ENCODE peak calls at places on chromosomes 16 and 17, in eight cellular contexts. One of them, this sample, is unnamed.

GRCh38 chr17:48729335-48730239 is 1.0 kb upstream of the HOXB13 start:
- DNase-seq in NCI-H748 treated with DMSO at 0.1 percent for 48 hours: no peak
- DNase-seq in EH: no peak
- DNase-seq in PC-9: no peak
- DNase-seq in endothelial cell: no peak
- DNase-seq in hepatic stellate cell: no peak
- DNase-seq in kidney glomerular epithelial cell: no peak
- DNase-seq in activated CD4-positive, alpha-beta T cell treated with anti-CD3 and anti-CD28 coated beads for 48 hours: no peak
- DNase-seq in this sample: no peak

GRCh38 chr16:89354325-89354724 is 136.0 kb downstream of the ANKRD11 start:
- DNase-seq in EH: no peak
- DNase-seq in kidney glomerular epithelial cell: no peak
- DNase-seq in hepatic stellate cell: no peak
- DNase-seq in NCI-H748 treated with DMSO at 0.1 percent for 48 hours: no peak
- DNase-seq in activated CD4-positive, alpha-beta T cell treated with anti-CD3 and anti-CD28 coated beads for 48 hours: no peak
- DNase-seq in endothelial cell: no peak
- DNase-seq in PC-9: no peak
- DNase-seq in this sample: no peak

GRCh38 chr17:42598905-42599304 is 10.3 kb downstream of the RETREG3 start:
- DNase-seq in kidney glomerular epithelial cell: no peak
- DNase-seq in hepatic stellate cell: no peak
- DNase-seq in PC-9: no peak
- DNase-seq in EH: no peak
- DNase-seq in endothelial cell: no peak
- DNase-seq in activated CD4-positive, alpha-beta T cell treated with anti-CD3 and anti-CD28 coated beads for 48 hours: no peak
- DNase-seq in NCI-H748 treated with DMSO at 0.1 percent for 48 hours: no peak
- DNase-seq in this sample: no peak

GRCh38 chr16:85981826-85982562 is 83.0 kb downstream of the IRF8 start:
- DNase-seq in EH: no peak
- DNase-seq in activated CD4-positive, alpha-beta T cell treated with anti-CD3 and anti-CD28 coated beads for 48 hours: no peak
- DNase-seq in NCI-H748 treated with DMSO at 0.1 percent for 48 hours: no peak
- DNase-seq in PC-9: no peak
- DNase-seq in endothelial cell: no peak
- DNase-seq in kidney glomerular epithelial cell: no peak
- DNase-seq in hepatic stellate cell: no peak
- DNase-seq in this sample: no peak

GRCh38 chr17:17419621-17420020 is 57.2 kb upstream of the MED9 start:
- DNase-seq in EH: no peak
- DNase-seq in NCI-H748 treated with DMSO at 0.1 percent for 48 hours: no peak
- DNase-seq in kidney glomerular epithelial cell: no peak
- DNase-seq in activated CD4-positive, alpha-beta T cell treated with anti-CD3 and anti-CD28 coated beads for 48 hours: no peak
- DNase-seq in hepatic stellate cell: no peak
- DNase-seq in endothelial cell: no peak
- DNase-seq in PC-9: no peak
- DNase-seq in this sample: no peak

GRCh38 chr16:79415983-79416641 is 184.4 kb downstream of the MAF start:
- DNase-seq in NCI-H748 treated with DMSO at 0.1 percent for 48 hours: no peak
- DNase-seq in PC-9: no peak
- DNase-seq in kidney glomerular epithelial cell: no peak
- DNase-seq in hepatic stellate cell: no peak
- DNase-seq in activated CD4-positive, alpha-beta T cell treated with anti-CD3 and anti-CD28 coated beads for 48 hours: peak
- DNase-seq in endothelial cell: no peak
- DNase-seq in EH: no peak
- DNase-seq in this sample: no peak

GRCh38 chr16:55660026-55660425 is 4.2 kb downstream of the SLC6A2 start:
- DNase-seq in activated CD4-positive, alpha-beta T cell treated with anti-CD3 and anti-CD28 coated beads for 48 hours: no peak
- DNase-seq in kidney glomerular epithelial cell: no peak
- DNase-seq in endothelial cell: no peak
- DNase-seq in hepatic stellate cell: no peak
- DNase-seq in NCI-H748 treated with DMSO at 0.1 percent for 48 hours: no peak
- DNase-seq in EH: no peak
- DNase-seq in PC-9: no peak
- DNase-seq in this sample: no peak

GRCh38 chr16:48076455-48077012 is 79.3 kb downstream of the ABCC12 start:
- DNase-seq in hepatic stellate cell: peak
- DNase-seq in NCI-H748 treated with DMSO at 0.1 percent for 48 hours: no peak
- DNase-seq in PC-9: no peak
- DNase-seq in kidney glomerular epithelial cell: peak
- DNase-seq in EH: peak
- DNase-seq in activated CD4-positive, alpha-beta T cell treated with anti-CD3 and anti-CD28 coated beads for 48 hours: no peak
- DNase-seq in endothelial cell: no peak
- DNase-seq in this sample: no peak

GRCh38 chr17:63842173-63842539 is 329 bp downstream of the SMARCD2 start:
- DNase-seq in endothelial cell: peak
- DNase-seq in kidney glomerular epithelial cell: no peak
- DNase-seq in PC-9: no peak
- DNase-seq in activated CD4-positive, alpha-beta T cell treated with anti-CD3 and anti-CD28 coated beads for 48 hours: peak
- DNase-seq in NCI-H748 treated with DMSO at 0.1 percent for 48 hours: no peak
- DNase-seq in EH: no peak
- DNase-seq in hepatic stellate cell: peak
- DNase-seq in this sample: no peak

GRCh38 chr16:3099732-3100499 is 822 bp upstream of the ZSCAN10 start:
- DNase-seq in EH: peak
- DNase-seq in kidney glomerular epithelial cell: peak
- DNase-seq in PC-9: peak
- DNase-seq in NCI-H748 treated with DMSO at 0.1 percent for 48 hours: peak
- DNase-seq in activated CD4-positive, alpha-beta T cell treated with anti-CD3 and anti-CD28 coated beads for 48 hours: peak
- DNase-seq in hepatic stellate cell: peak
- DNase-seq in endothelial cell: peak
- DNase-seq in this sample: peak

GRCh38 chr17:12744298-12744697 is 45.0 kb upstream of the ARHGAP44 start:
- DNase-seq in kidney glomerular epithelial cell: no peak
- DNase-seq in activated CD4-positive, alpha-beta T cell treated with anti-CD3 and anti-CD28 coated beads for 48 hours: no peak
- DNase-seq in NCI-H748 treated with DMSO at 0.1 percent for 48 hours: no peak
- DNase-seq in PC-9: no peak
- DNase-seq in hepatic stellate cell: peak
- DNase-seq in EH: peak
- DNase-seq in endothelial cell: no peak
- DNase-seq in this sample: no peak

GRCh38 chr16:24010440-24011089 is 174.8 kb downstream of the PRKCB start:
- DNase-seq in PC-9: peak
- DNase-seq in NCI-H748 treated with DMSO at 0.1 percent for 48 hours: peak
- DNase-seq in hepatic stellate cell: peak
- DNase-seq in endothelial cell: peak
- DNase-seq in EH: peak
- DNase-seq in activated CD4-positive, alpha-beta T cell treated with anti-CD3 and anti-CD28 coated beads for 48 hours: peak
- DNase-seq in kidney glomerular epithelial cell: peak
- DNase-seq in this sample: peak

GRCh38 chr17:3935140-3935542 is 18.9 kb upstream of the P2RX1 start:
- DNase-seq in endothelial cell: peak
- DNase-seq in activated CD4-positive, alpha-beta T cell treated with anti-CD3 and anti-CD28 coated beads for 48 hours: peak
- DNase-seq in EH: peak
- DNase-seq in kidney glomerular epithelial cell: peak
- DNase-seq in NCI-H748 treated with DMSO at 0.1 percent for 48 hours: peak
- DNase-seq in PC-9: peak
- DNase-seq in hepatic stellate cell: peak
- DNase-seq in this sample: peak

GRCh38 chr17:57121308-57122042 is 36.4 kb downstream of the AKAP1 start:
- DNase-seq in PC-9: peak
- DNase-seq in NCI-H748 treated with DMSO at 0.1 percent for 48 hours: no peak
- DNase-seq in endothelial cell: peak
- DNase-seq in EH: peak
- DNase-seq in activated CD4-positive, alpha-beta T cell treated with anti-CD3 and anti-CD28 coated beads for 48 hours: no peak
- DNase-seq in kidney glomerular epithelial cell: peak
- DNase-seq in hepatic stellate cell: peak
- DNase-seq in this sample: peak

GRCh38 chr17:11264183-11264871 is 23.3 kb downstream of the SHISA6 start:
- DNase-seq in endothelial cell: no peak
- DNase-seq in PC-9: no peak
- DNase-seq in hepatic stellate cell: no peak
- DNase-seq in kidney glomerular epithelial cell: no peak
- DNase-seq in EH: no peak
- DNase-seq in NCI-H748 treated with DMSO at 0.1 percent for 48 hours: no peak
- DNase-seq in activated CD4-positive, alpha-beta T cell treated with anti-CD3 and anti-CD28 coated beads for 48 hours: no peak
- DNase-seq in this sample: peak

GRCh38 chr17:45221081-45221996 is at the start of gene FMNL1:
- DNase-seq in hepatic stellate cell: no peak
- DNase-seq in endothelial cell: no peak
- DNase-seq in kidney glomerular epithelial cell: no peak
- DNase-seq in PC-9: no peak
- DNase-seq in activated CD4-positive, alpha-beta T cell treated with anti-CD3 and anti-CD28 coated beads for 48 hours: peak
- DNase-seq in NCI-H748 treated with DMSO at 0.1 percent for 48 hours: no peak
- DNase-seq in EH: peak
- DNase-seq in this sample: peak

GRCh38 chr16:34802848-34803599 is 1343.6 kb downstream of the TP53TG3F start:
- DNase-seq in kidney glomerular epithelial cell: no peak
- DNase-seq in NCI-H748 treated with DMSO at 0.1 percent for 48 hours: no peak
- DNase-seq in activated CD4-positive, alpha-beta T cell treated with anti-CD3 and anti-CD28 coated beads for 48 hours: no peak
- DNase-seq in hepatic stellate cell: no peak
- DNase-seq in endothelial cell: no peak
- DNase-seq in EH: no peak
- DNase-seq in PC-9: no peak
- DNase-seq in this sample: no peak

GRCh38 chr17:13561606-13562270 is 40.0 kb downstream of the HS3ST3A1 start:
- DNase-seq in hepatic stellate cell: no peak
- DNase-seq in PC-9: no peak
- DNase-seq in activated CD4-positive, alpha-beta T cell treated with anti-CD3 and anti-CD28 coated beads for 48 hours: no peak
- DNase-seq in NCI-H748 treated with DMSO at 0.1 percent for 48 hours: no peak
- DNase-seq in endothelial cell: no peak
- DNase-seq in EH: no peak
- DNase-seq in kidney glomerular epithelial cell: no peak
- DNase-seq in this sample: no peak

This sample was measured in OCI-LY7.